ENCODE peak calls at places on chromosomes 3 and 15, in five cellular contexts. E is heart left ventricle; J is CD4-positive, CD25-positive, alpha-beta regulatory T cell; Q is PC-3; O is GM12865. H is an unnamed sample.

GRCh38 chr3:66490214-66490613 is 10.6 kb downstream of the LRIG1 start:
- DNase-seq in E (no peak), J (peak), Q (no peak), O (peak), H (no peak)

GRCh38 chr3:14378415-14378814 is 24.0 kb upstream of the SLC6A6 start:
- DNase-seq in E (no peak), J (no peak), Q (no peak), O (no peak), H (no peak)

GRCh38 chr3:125043599-125044151 is 12.1 kb downstream of the HEG1 start:
- DNase-seq in E (peak), J (no peak), Q (no peak), O (no peak), H (no peak)

GRCh38 chr15:92869977-92870644 is 30.0 kb upstream of the CHD2 start:
- DNase-seq in E (no peak), J (no peak), Q (peak), O (no peak), H (no peak)

GRCh38 chr15:63287109-63287508 is 9.7 kb downstream of the APH1B start:
- DNase-seq in E (no peak), J (no peak), Q (no peak), O (no peak), H (no peak)

GRCh38 chr3:196075013-196075412 is 6.9 kb downstream of the TFRC start:
- DNase-seq in E (no peak), J (no peak), Q (no peak), O (no peak), H (no peak)

GRCh38 chr3:79461129-79461792 is 306.5 kb downstream of the ROBO1 start:
- DNase-seq in E (no peak), J (no peak), Q (no peak), O (peak), H (no peak)

GRCh38 chr3:14352002-14352627 is 50.3 kb upstream of the SLC6A6 start:
- DNase-seq in E (no peak), J (peak), Q (peak), O (peak), H (no peak)

GRCh38 chr3:156160653-156161052 is 40.3 kb downstream of the KCNAB1 start:
- DNase-seq in E (no peak), J (peak), Q (no peak), O (peak), H (no peak)

GRCh38 chr15:67030036-67030762 is 35.2 kb upstream of the SMAD3 start:
- DNase-seq in E (no peak), J (no peak), Q (no peak), O (no peak), H (no peak)

GRCh38 chr3:64344721-64345207 is 119.5 kb upstream of the PRICKLE2 start:
- DNase-seq in E (no peak), J (no peak), Q (peak), O (no peak), H (peak)

GRCh38 chr15:60758961-60759729 is 280.2 kb upstream of the ICE2 start:
- DNase-seq in E (no peak), J (no peak), Q (no peak), O (no peak), H (peak)

GRCh38 chr15:98967096-98967495 is 40.5 kb downstream of the PGPEP1L start:
- DNase-seq in E (no peak), J (no peak), Q (no peak), O (no peak), H (no peak)

GRCh38 chr3:89876116-89876515 is 768.7 kb downstream of the EPHA3 start:
- DNase-seq in E (no peak), J (no peak), Q (no peak), O (no peak), H (no peak)

GRCh38 chr3:151282921-151283320 is 4.6 kb upstream of the P2RY14 start:
- DNase-seq in E (no peak), J (peak), Q (peak), O (peak), H (peak)

GRCh38 chr3:58004972-58005371 is 3.2 kb upstream of the FLNB start:
- DNase-seq in E (no peak), J (no peak), Q (peak), O (no peak), H (no peak)

GRCh38 chr3:184562146-184562861 is 719 bp downstream of the EPHB3 start:
- DNase-seq in E (no peak), J (no peak), Q (peak), O (no peak), H (no peak)

GRCh38 chr3:43418601-43419272 is 132.4 kb downstream of the SNRK start:
- DNase-seq in E (peak), J (no peak), Q (peak), O (no peak), H (no peak)

GRCh38 chr3:159814161-159814560 is 174.5 kb upstream of the IL12A start:
- DNase-seq in E (no peak), J (no peak), Q (peak), O (no peak), H (no peak)

GRCh38 chr15:71844916-71845315 is 34.6 kb downstream of the NR2E3 start:
- DNase-seq in E (no peak), J (no peak), Q (no peak), O (no peak), H (no peak)

GRCh38 chr3:64398431-64398830 is 173.2 kb upstream of the PRICKLE2 start:
- DNase-seq in E (no peak), J (no peak), Q (no peak), O (no peak), H (no peak)

GRCh38 chr3:141383555-141384129 is 15.3 kb downstream of the ZBTB38 start:
- DNase-seq in E (no peak), J (no peak), Q (no peak), O (peak), H (peak)

GRCh38 chr15:63891079-63891762 is 57.5 kb upstream of the HERC1 start:
- DNase-seq in E (peak), J (peak), Q (peak), O (peak), H (no peak)

GRCh38 chr3:160935413-160936095 is 169.6 kb downstream of the B3GALNT1 start:
- DNase-seq in E (no peak), J (no peak), Q (no peak), O (no peak), H (no peak)

GRCh38 chr3:25663324-25664065 is 1.2 kb downstream of the TOP2B start:
- DNase-seq in E (no peak), J (peak), Q (peak), O (peak), H (no peak)

GRCh38 chr3:193795062-193795690 is 202.2 kb downstream of the OPA1 start:
- DNase-seq in E (no peak), J (no peak), Q (no peak), O (no peak), H (no peak)

GRCh38 chr3:70224337-70224736 is 88.1 kb downstream of the MDFIC2 start:
- DNase-seq in E (no peak), J (no peak), Q (no peak), O (no peak), H (no peak)

GRCh38 chr3:149390772-149391212 is 13.3 kb upstream of the TM4SF1 start:
- DNase-seq in E (no peak), J (no peak), Q (peak), O (no peak), H (peak)

GRCh38 chr15:39783244-39783820 is 691 bp upstream of the FSIP1 start:
- DNase-seq in E (no peak), J (peak), Q (no peak), O (peak), H (no peak)

GRCh38 chr15:90266485-90266884 is 1.0 kb downstream of the NGRN start:
- DNase-seq in E (no peak), J (peak), Q (peak), O (no peak), H (no peak)

GRCh38 chr3:25897019-25897418 is 107.1 kb downstream of the OXSM start:
- DNase-seq in E (no peak), J (no peak), Q (peak), O (peak), H (no peak)

GRCh38 chr3:71392277-71392676 is 191.3 kb downstream of the FOXP1 start:
- DNase-seq in E (no peak), J (peak), Q (no peak), O (peak), H (no peak)

GRCh38 chr15:71044006-71044405 is 71.3 kb upstream of the THSD4 start:
- DNase-seq in E (no peak), J (no peak), Q (peak), O (no peak), H (peak)

GRCh38 chr15:66424963-66425612 is 38.4 kb downstream of the MAP2K1 start:
- DNase-seq in E (no peak), J (no peak), Q (no peak), O (peak), H (no peak)

GRCh38 chr3:52532838-52533622 is 627 bp downstream of the NT5DC2 start:
- DNase-seq in E (peak), J (peak), Q (peak), O (peak), H (no peak)

GRCh38 chr3:113968986-113969385 is 21.2 kb downstream of the ZDHHC23 start:
- DNase-seq in E (no peak), J (no peak), Q (no peak), O (no peak), H (no peak)

GRCh38 chr3:128407247-128407646 is 59.4 kb downstream of the DNAJB8 start:
- DNase-seq in E (no peak), J (no peak), Q (no peak), O (no peak), H (no peak)

GRCh38 chr15:100113351-100114075 is 228.3 kb downstream of the ADAMTS17 start:
- DNase-seq in E (peak), J (peak), Q (no peak), O (no peak), H (no peak)

GRCh38 chr3:50378757-50379156 is 19.4 kb upstream of the TMEM115 start:
- DNase-seq in E (no peak), J (no peak), Q (no peak), O (no peak), H (no peak)

GRCh38 chr3:50383750-50384149 is 24.4 kb upstream of the TMEM115 start:
- DNase-seq in E (no peak), J (no peak), Q (no peak), O (no peak), H (no peak)

GRCh38 chr3:50382271-50382670 is 22.9 kb upstream of the TMEM115 start:
- DNase-seq in E (no peak), J (no peak), Q (no peak), O (no peak), H (no peak)

GRCh38 chr3:50380375-50381085 is 21.2 kb upstream of the TMEM115 start:
- DNase-seq in E (no peak), J (no peak), Q (no peak), O (no peak), H (no peak)

GRCh38 chr3:50381315-50381714 is 22.0 kb upstream of the TMEM115 start:
- DNase-seq in E (no peak), J (no peak), Q (no peak), O (no peak), H (no peak)
- H3K4me3 ChIP-seq in E (no peak), J (no peak), Q (no peak), O (no peak), H (no peak)

DNA sequence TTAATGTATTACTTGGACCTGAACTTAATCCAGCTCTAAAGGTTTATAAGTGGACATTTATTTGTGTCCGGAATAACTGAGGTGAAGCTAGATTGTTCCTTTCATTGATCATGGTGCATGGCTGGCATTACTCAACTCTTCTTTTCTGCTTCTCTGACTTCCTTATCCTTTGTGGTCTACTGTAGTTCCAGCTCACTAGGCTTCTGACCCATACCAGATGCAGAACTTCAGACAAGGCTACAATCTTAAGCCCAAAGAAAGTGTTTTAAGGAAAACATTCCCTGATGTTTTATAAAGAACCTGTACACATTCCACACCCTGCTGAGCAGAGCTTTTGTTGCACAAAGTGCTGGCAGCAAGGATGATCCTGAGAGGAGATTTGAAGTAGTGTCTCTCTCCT is 250.8 kb upstream of the TGFBR2 start:
- DNase-seq in E (no peak), J (no peak), Q (no peak), O (no peak), H (no peak)
- H3K4me3 ChIP-seq in E (no peak), J (peak), Q (no peak), O (no peak), H (no peak)

DNA sequence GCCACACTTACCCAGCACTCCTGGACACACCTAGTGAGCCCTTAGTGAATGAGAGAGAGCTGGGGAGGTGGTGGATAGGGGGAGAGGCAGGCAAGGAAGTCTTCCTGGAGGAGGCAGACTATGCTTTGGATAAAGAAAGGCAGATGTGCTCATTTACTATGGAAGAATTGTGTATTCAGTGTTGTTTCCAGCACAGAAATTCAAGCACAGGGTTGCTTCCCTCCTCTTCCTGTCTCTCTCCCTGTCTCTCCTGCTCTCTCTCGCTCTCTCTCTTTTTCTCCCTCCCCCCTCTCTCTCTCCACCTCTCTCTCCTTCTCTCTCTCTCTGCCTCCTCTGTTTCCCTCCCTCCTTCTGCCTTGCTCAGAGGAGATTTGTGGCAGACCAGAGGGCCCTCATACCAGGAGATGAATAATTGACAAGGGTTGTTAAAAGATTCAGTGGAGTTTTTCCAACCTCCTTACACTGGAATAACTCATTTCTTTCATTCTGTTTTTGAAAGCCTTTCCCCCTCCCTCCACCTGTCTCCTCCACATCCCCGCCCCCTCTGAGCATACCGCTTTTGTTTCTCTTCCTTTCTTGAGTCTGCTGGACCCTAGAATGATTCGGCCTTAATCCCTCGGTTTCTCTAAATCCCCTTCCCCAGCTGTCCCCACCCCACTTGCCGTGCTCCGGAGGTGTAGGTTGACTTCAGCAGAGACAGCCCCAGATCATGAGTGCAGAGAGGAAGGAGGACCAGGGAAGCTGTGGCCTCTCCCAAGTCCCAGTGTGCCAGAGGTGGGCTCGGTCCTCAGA is 65.7 kb downstream of the CCDC33 start:
- DNase-seq in E (no peak), J (no peak), Q (no peak), O (no peak), H (no peak)
- H3K4me3 ChIP-seq in E (no peak), J (no peak), Q (no peak), O (no peak), H (no peak)

GRCh38 chr15:96337354-96337990 is 7.0 kb downstream of the NR2F2 start:
- DNase-seq in E (no peak), J (no peak), Q (peak), O (no peak), H (no peak)
- H3K4me3 ChIP-seq in E (peak), J (no peak), Q (peak), O (no peak), H (peak)

DNA sequence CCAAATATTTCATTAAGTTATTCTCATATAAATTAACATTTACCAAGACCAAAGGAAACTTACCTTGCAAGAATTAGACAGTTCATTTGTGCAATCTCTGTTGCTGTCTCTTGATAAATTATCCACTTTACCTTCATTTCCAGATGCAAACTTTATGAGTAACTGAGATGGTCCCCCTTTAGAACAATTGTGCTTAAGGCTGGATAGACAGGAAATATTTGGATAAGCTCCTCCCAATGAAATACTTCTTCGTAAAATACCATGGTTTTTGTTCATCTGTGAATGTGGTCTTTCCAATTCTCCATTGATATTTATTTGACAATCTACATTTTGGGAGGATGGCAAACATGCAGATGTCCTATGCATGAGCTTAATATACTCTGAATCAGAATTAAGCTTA is 78.2 kb downstream of the NEDD4 start:
- DNase-seq in E (no peak), J (no peak), Q (no peak), O (no peak), H (no peak)
- H3K4me3 ChIP-seq in E (peak), J (no peak), Q (no peak), O (no peak), H (peak)